ENCODE peak calls at places on chromosomes 2 and 18, in eight cellular contexts. One of them, this sample, is unnamed. For H3K36me3, the result is how much of the 10 kb centered on the place peaks cover.

GRCh38 chr2:1140389-1141003 is 189.8 kb downstream of the SNTG2 start:
- DNase-seq in WERI-Rb-1: peak
- DNase-seq in left lung: no peak
- DNase-seq in aorta: no peak
- DNase-seq in ascending aorta: no peak
- DNase-seq in breast epithelium: no peak
- DNase-seq in HCT116: no peak
- DNase-seq in psoas muscle: no peak
- DNase-seq in this sample: no peak

GRCh38 chr2:136175466-136175865 is 57.5 kb upstream of the CXCR4 start:
- DNase-seq in breast epithelium: no peak
- DNase-seq in aorta: no peak
- DNase-seq in psoas muscle: no peak
- DNase-seq in ascending aorta: no peak
- DNase-seq in HCT116: no peak
- DNase-seq in WERI-Rb-1: no peak
- DNase-seq in left lung: no peak
- DNase-seq in this sample: no peak

GRCh38 chr2:235216901-235217300 is 265.1 kb downstream of the SH3BP4 start:
- DNase-seq in aorta: no peak
- DNase-seq in left lung: no peak
- DNase-seq in ascending aorta: no peak
- DNase-seq in breast epithelium: no peak
- DNase-seq in psoas muscle: no peak
- DNase-seq in WERI-Rb-1: no peak
- DNase-seq in HCT116: no peak
- DNase-seq in this sample: no peak

GRCh38 chr2:177796644-177797415 is 275.7 kb downstream of the PDE11A start:
- DNase-seq in breast epithelium: no peak
- DNase-seq in HCT116: no peak
- DNase-seq in left lung: no peak
- DNase-seq in ascending aorta: no peak
- DNase-seq in psoas muscle: no peak
- DNase-seq in WERI-Rb-1: no peak
- DNase-seq in aorta: no peak
- DNase-seq in this sample: peak

GRCh38 chr2:17334300-17334699 is 183.9 kb downstream of the RAD51AP2 start:
- DNase-seq in ascending aorta: no peak
- DNase-seq in psoas muscle: no peak
- DNase-seq in WERI-Rb-1: no peak
- DNase-seq in HCT116: no peak
- DNase-seq in breast epithelium: no peak
- DNase-seq in aorta: no peak
- DNase-seq in left lung: no peak
- DNase-seq in this sample: no peak

GRCh38 chr2:127700527-127701192 is 637 bp upstream of the SFT2D3 start:
- DNase-seq in ascending aorta: peak
- DNase-seq in breast epithelium: peak
- DNase-seq in aorta: peak
- DNase-seq in psoas muscle: peak
- DNase-seq in WERI-Rb-1: peak
- DNase-seq in left lung: peak
- DNase-seq in HCT116: peak
- DNase-seq in this sample: peak

GRCh38 chr2:154306261-154306970 is 392.1 kb upstream of the KCNJ3 start:
- DNase-seq in left lung: no peak
- DNase-seq in WERI-Rb-1: no peak
- DNase-seq in psoas muscle: no peak
- DNase-seq in HCT116: no peak
- DNase-seq in aorta: no peak
- DNase-seq in ascending aorta: no peak
- DNase-seq in breast epithelium: no peak
- DNase-seq in this sample: no peak

GRCh38 chr18:22166070-22166972 is 3.1 kb upstream of the GATA6 start:
- DNase-seq in psoas muscle: no peak
- DNase-seq in WERI-Rb-1: no peak
- DNase-seq in aorta: peak
- DNase-seq in ascending aorta: peak
- DNase-seq in left lung: peak
- DNase-seq in breast epithelium: no peak
- DNase-seq in HCT116: no peak
- DNase-seq in this sample: peak

GRCh38 chr2:42663828-42664227 is 95.4 kb downstream of the MTA3 start:
- DNase-seq in left lung: no peak
- DNase-seq in ascending aorta: no peak
- DNase-seq in psoas muscle: no peak
- DNase-seq in breast epithelium: no peak
- DNase-seq in WERI-Rb-1: no peak
- DNase-seq in HCT116: no peak
- DNase-seq in aorta: no peak
- DNase-seq in this sample: no peak

GRCh38 chr2:111168528-111168929 is 47.8 kb downstream of the BCL2L11 start:
- DNase-seq in HCT116: peak
- DNase-seq in aorta: peak
- DNase-seq in ascending aorta: no peak
- DNase-seq in breast epithelium: no peak
- DNase-seq in WERI-Rb-1: no peak
- DNase-seq in psoas muscle: peak
- DNase-seq in left lung: no peak
- DNase-seq in this sample: peak

GRCh38 chr18:57698571-57699276 is 77.1 kb upstream of the NARS1 start:
- DNase-seq in breast epithelium: no peak
- DNase-seq in left lung: no peak
- DNase-seq in HCT116: no peak
- DNase-seq in ascending aorta: no peak
- DNase-seq in WERI-Rb-1: no peak
- DNase-seq in psoas muscle: no peak
- DNase-seq in aorta: no peak
- DNase-seq in this sample: no peak

GRCh38 chr18:57621252-57621607 is 406 bp downstream of the NARS1 start:
- DNase-seq in left lung: no peak
- DNase-seq in WERI-Rb-1: no peak
- DNase-seq in ascending aorta: peak
- DNase-seq in breast epithelium: no peak
- DNase-seq in psoas muscle: no peak
- DNase-seq in aorta: no peak
- DNase-seq in HCT116: no peak
- DNase-seq in this sample: no peak

GRCh38 chr2:25833566-25833965 is 44.7 kb downstream of the ASXL2 start:
- DNase-seq in psoas muscle: no peak
- DNase-seq in HCT116: no peak
- DNase-seq in aorta: no peak
- DNase-seq in left lung: no peak
- DNase-seq in breast epithelium: no peak
- DNase-seq in ascending aorta: no peak
- DNase-seq in WERI-Rb-1: no peak
- DNase-seq in this sample: no peak

GRCh38 chr2:191467113-191467512 is 210.8 kb upstream of the NABP1 start:
- DNase-seq in aorta: no peak
- DNase-seq in breast epithelium: no peak
- DNase-seq in ascending aorta: no peak
- DNase-seq in psoas muscle: no peak
- DNase-seq in left lung: no peak
- DNase-seq in HCT116: no peak
- DNase-seq in WERI-Rb-1: no peak
- DNase-seq in this sample: no peak

GRCh38 chr2:191459158-191459557 is 214.0 kb downstream of the MYO1B start:
- DNase-seq in HCT116: no peak
- DNase-seq in ascending aorta: no peak
- DNase-seq in psoas muscle: no peak
- DNase-seq in left lung: no peak
- DNase-seq in breast epithelium: no peak
- DNase-seq in WERI-Rb-1: no peak
- DNase-seq in aorta: no peak
- DNase-seq in this sample: no peak

GRCh38 chr2:191462370-191462769 is 215.6 kb upstream of the NABP1 start:
- DNase-seq in ascending aorta: no peak
- DNase-seq in left lung: no peak
- DNase-seq in WERI-Rb-1: no peak
- DNase-seq in breast epithelium: peak
- DNase-seq in psoas muscle: no peak
- DNase-seq in HCT116: no peak
- DNase-seq in aorta: no peak
- DNase-seq in this sample: no peak

GRCh38 chr2:191463790-191464189 is 214.1 kb upstream of the NABP1 start:
- DNase-seq in HCT116: no peak
- DNase-seq in left lung: no peak
- DNase-seq in breast epithelium: no peak
- DNase-seq in WERI-Rb-1: no peak
- DNase-seq in aorta: no peak
- DNase-seq in ascending aorta: no peak
- DNase-seq in psoas muscle: no peak
- DNase-seq in this sample: no peak
- H3K27ac ChIP-seq in HCT116: no peak
- H3K27ac ChIP-seq in left lung: no peak
- H3K27ac ChIP-seq in breast epithelium: no peak
- H3K27ac ChIP-seq in WERI-Rb-1: no peak
- H3K27ac ChIP-seq in aorta: no peak
- H3K27ac ChIP-seq in ascending aorta: no peak
- H3K27ac ChIP-seq in psoas muscle: no peak
- H3K27ac ChIP-seq in this sample: no peak

GRCh38 chr2:217988014-217988839 is 14.6 kb downstream of the TNS1 start:
- DNase-seq in ascending aorta: peak
- DNase-seq in HCT116: peak
- DNase-seq in breast epithelium: peak
- DNase-seq in WERI-Rb-1: peak
- DNase-seq in left lung: no peak
- DNase-seq in aorta: peak
- DNase-seq in psoas muscle: peak
- DNase-seq in this sample: peak
- H3K36me3 ChIP-seq in ascending aorta: under half
- H3K36me3 ChIP-seq in HCT116: under half
- H3K36me3 ChIP-seq in breast epithelium: under half
- H3K36me3 ChIP-seq in WERI-Rb-1: under half
- H3K36me3 ChIP-seq in left lung: under half
- H3K36me3 ChIP-seq in aorta: under half
- H3K36me3 ChIP-seq in psoas muscle: under half
- H3K36me3 ChIP-seq in this sample: under half

DNA sequence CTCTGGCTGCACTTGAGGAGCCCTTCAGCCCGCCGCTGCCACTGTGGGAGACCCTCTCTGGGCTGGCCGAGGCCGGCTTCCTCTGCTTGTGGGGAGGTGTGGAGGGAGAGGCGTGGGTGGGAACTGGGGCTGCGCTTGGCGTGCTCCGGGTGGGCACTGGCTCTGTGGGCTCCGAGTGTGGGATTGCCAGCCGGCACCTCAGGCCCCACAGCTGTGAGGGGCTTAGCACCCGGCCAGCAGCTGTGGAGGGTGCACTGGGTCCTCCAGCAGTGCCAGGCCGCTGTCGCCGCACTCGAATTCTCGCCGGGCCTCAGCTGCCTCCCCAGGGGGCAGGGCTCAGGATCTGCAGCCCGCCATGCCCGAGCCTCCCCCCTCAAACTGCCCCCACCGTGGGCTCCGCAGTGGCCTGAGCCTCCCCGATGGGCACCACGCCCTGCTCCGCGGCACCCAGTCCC is 808.0 kb upstream of the SOX11 start:
- DNase-seq in psoas muscle: no peak
- DNase-seq in HCT116: no peak
- DNase-seq in ascending aorta: no peak
- DNase-seq in WERI-Rb-1: no peak
- DNase-seq in breast epithelium: no peak
- DNase-seq in aorta: no peak
- DNase-seq in left lung: peak
- DNase-seq in this sample: no peak
- H3K27ac ChIP-seq in psoas muscle: no peak
- H3K27ac ChIP-seq in HCT116: no peak
- H3K27ac ChIP-seq in ascending aorta: no peak
- H3K27ac ChIP-seq in WERI-Rb-1: no peak
- H3K27ac ChIP-seq in breast epithelium: no peak
- H3K27ac ChIP-seq in aorta: no peak
- H3K27ac ChIP-seq in left lung: no peak
- H3K27ac ChIP-seq in this sample: no peak

GRCh38 chr2:131081190-131081589 is 12.1 kb downstream of the FAM168B start:
- DNase-seq in breast epithelium: no peak
- DNase-seq in left lung: no peak
- DNase-seq in ascending aorta: no peak
- DNase-seq in WERI-Rb-1: no peak
- DNase-seq in HCT116: no peak
- DNase-seq in aorta: no peak
- DNase-seq in psoas muscle: no peak
- DNase-seq in this sample: no peak
- H3K36me3 ChIP-seq in breast epithelium: under half
- H3K36me3 ChIP-seq in left lung: half or more
- H3K36me3 ChIP-seq in ascending aorta: under half
- H3K36me3 ChIP-seq in WERI-Rb-1: half or more
- H3K36me3 ChIP-seq in HCT116: under half
- H3K36me3 ChIP-seq in aorta: under half
- H3K36me3 ChIP-seq in psoas muscle: half or more
- H3K36me3 ChIP-seq in this sample: half or more

DNA sequence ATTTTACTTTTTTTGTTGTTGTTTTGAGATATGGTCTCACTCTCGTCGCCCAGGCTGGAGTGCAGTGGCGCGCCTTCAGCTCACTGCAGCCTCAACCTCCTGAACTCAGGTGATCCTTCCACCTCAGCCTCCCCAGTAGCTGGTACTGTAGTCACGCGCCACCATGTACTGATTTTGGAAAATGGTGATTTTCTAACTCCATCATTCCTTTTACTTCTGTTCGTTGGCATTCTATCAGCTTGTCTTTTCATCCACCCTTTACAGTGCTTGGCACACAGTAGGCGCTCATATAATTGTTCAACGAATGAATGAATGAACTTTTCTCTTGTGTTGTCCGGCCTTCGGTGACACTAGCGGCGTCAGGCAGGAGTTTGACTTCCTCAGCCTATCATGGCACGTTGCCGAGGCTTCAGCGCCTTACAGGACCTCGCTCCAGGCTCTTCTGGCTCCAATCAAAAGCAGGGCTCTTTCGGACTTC is 393 bp upstream of the MTHFD2 start:
- DNase-seq in ascending aorta: no peak
- DNase-seq in WERI-Rb-1: no peak
- DNase-seq in HCT116: peak
- DNase-seq in psoas muscle: no peak
- DNase-seq in left lung: no peak
- DNase-seq in breast epithelium: no peak
- DNase-seq in aorta: no peak
- DNase-seq in this sample: no peak
- H3K27ac ChIP-seq in ascending aorta: peak
- H3K27ac ChIP-seq in WERI-Rb-1: peak
- H3K27ac ChIP-seq in HCT116: peak
- H3K27ac ChIP-seq in psoas muscle: peak
- H3K27ac ChIP-seq in left lung: peak
- H3K27ac ChIP-seq in breast epithelium: peak
- H3K27ac ChIP-seq in aorta: no peak
- H3K27ac ChIP-seq in this sample: peak

GRCh38 chr2:47483191-47483590 is 80.2 kb downstream of the MSH2 start:
- DNase-seq in left lung: no peak
- DNase-seq in breast epithelium: no peak
- DNase-seq in HCT116: no peak
- DNase-seq in WERI-Rb-1: peak
- DNase-seq in aorta: no peak
- DNase-seq in psoas muscle: no peak
- DNase-seq in ascending aorta: no peak
- DNase-seq in this sample: no peak
- H3K36me3 ChIP-seq in left lung: under half
- H3K36me3 ChIP-seq in breast epithelium: under half
- H3K36me3 ChIP-seq in HCT116: under half
- H3K36me3 ChIP-seq in WERI-Rb-1: half or more
- H3K36me3 ChIP-seq in aorta: under half
- H3K36me3 ChIP-seq in psoas muscle: under half
- H3K36me3 ChIP-seq in ascending aorta: under half
- H3K36me3 ChIP-seq in this sample: under half

This sample was measured in left ventricle myocardium inferior.